ENCODE peak calls at places on chromosome 5, in ten cellular contexts. One of them, this sample, is unnamed.
A peak's percentile ranks its signal among the peaks of the same experiment; 100 is the strongest.

GRCh38 chr5:72624641-72625236 is 117.5 kb upstream of the ZNF366 start:
- DNase-seq in AG10803: peak; percentile 93
- DNase-seq in cardiac fibroblast: peak; percentile 43
- DNase-seq in transverse colon: no peak
- DNase-seq in right atrium auricular region: no peak
- DNase-seq in fibroblast of the aortic adventitia: peak; percentile 48
- DNase-seq in esophagus squamous epithelium: no peak
- DNase-seq in GM13976: no peak
- DNase-seq in AG04450: no peak
- DNase-seq in HFFc6: peak; percentile 65
- DNase-seq in this sample: no peak

GRCh38 chr5:145484195-145484594 is 350.9 kb downstream of the PRELID2 start:
- DNase-seq in AG10803: peak; percentile 65
- DNase-seq in cardiac fibroblast: peak; percentile 89
- DNase-seq in transverse colon: no peak
- DNase-seq in right atrium auricular region: no peak
- DNase-seq in fibroblast of the aortic adventitia: peak; percentile 80
- DNase-seq in esophagus squamous epithelium: no peak
- DNase-seq in GM13976: no peak
- DNase-seq in AG04450: peak; percentile 39
- DNase-seq in HFFc6: peak; percentile 67
- DNase-seq in this sample: no peak

GRCh38 chr5:88298425-88298824 is 29.8 kb upstream of the TMEM161B start:
- DNase-seq in AG10803: peak; percentile 21
- DNase-seq in cardiac fibroblast: peak; percentile 40
- DNase-seq in transverse colon: no peak
- DNase-seq in right atrium auricular region: no peak
- DNase-seq in fibroblast of the aortic adventitia: peak; percentile 42
- DNase-seq in esophagus squamous epithelium: no peak
- DNase-seq in GM13976: no peak
- DNase-seq in AG04450: peak; percentile 18
- DNase-seq in HFFc6: peak; percentile 10
- DNase-seq in this sample: no peak

GRCh38 chr5:16570121-16570815 is 46.5 kb downstream of the RETREG1 start:
- DNase-seq in AG10803: peak; percentile 38
- DNase-seq in cardiac fibroblast: peak; percentile 77
- DNase-seq in transverse colon: no peak
- DNase-seq in right atrium auricular region: no peak
- DNase-seq in fibroblast of the aortic adventitia: peak; percentile 47
- DNase-seq in esophagus squamous epithelium: no peak
- DNase-seq in GM13976: no peak
- DNase-seq in AG04450: no peak
- DNase-seq in HFFc6: no peak
- DNase-seq in this sample: no peak

GRCh38 chr5:141382469-141383294 is at the start of gene PCDHGA7:
- DNase-seq in AG10803: peak; percentile 58
- DNase-seq in cardiac fibroblast: peak; percentile 64
- DNase-seq in transverse colon: no peak
- DNase-seq in right atrium auricular region: no peak
- DNase-seq in fibroblast of the aortic adventitia: peak; percentile 68
- DNase-seq in esophagus squamous epithelium: no peak
- DNase-seq in GM13976: peak; percentile 48
- DNase-seq in AG04450: no peak
- DNase-seq in HFFc6: no peak
- DNase-seq in this sample: no peak

GRCh38 chr5:139816566-139816965 is 21.0 kb downstream of the PSD2 start:
- DNase-seq in AG10803: no peak
- DNase-seq in cardiac fibroblast: no peak
- DNase-seq in transverse colon: no peak
- DNase-seq in right atrium auricular region: no peak
- DNase-seq in fibroblast of the aortic adventitia: no peak
- DNase-seq in esophagus squamous epithelium: no peak
- DNase-seq in GM13976: no peak
- DNase-seq in AG04450: no peak
- DNase-seq in HFFc6: no peak
- DNase-seq in this sample: no peak

GRCh38 chr5:67453526-67453925 is 256.9 kb upstream of the CD180 start:
- DNase-seq in AG10803: no peak
- DNase-seq in cardiac fibroblast: peak; percentile 22
- DNase-seq in transverse colon: no peak
- DNase-seq in right atrium auricular region: no peak
- DNase-seq in fibroblast of the aortic adventitia: peak; percentile 66
- DNase-seq in esophagus squamous epithelium: no peak
- DNase-seq in GM13976: no peak
- DNase-seq in AG04450: no peak
- DNase-seq in HFFc6: no peak
- DNase-seq in this sample: no peak

GRCh38 chr5:74621492-74621891 is 19.0 kb downstream of the ENC1 start:
- DNase-seq in AG10803: peak; percentile 12
- DNase-seq in cardiac fibroblast: no peak
- DNase-seq in transverse colon: no peak
- DNase-seq in right atrium auricular region: no peak
- DNase-seq in fibroblast of the aortic adventitia: no peak
- DNase-seq in esophagus squamous epithelium: no peak
- DNase-seq in GM13976: no peak
- DNase-seq in AG04450: no peak
- DNase-seq in HFFc6: no peak
- DNase-seq in this sample: no peak

GRCh38 chr5:135642934-135643333 is 64.1 kb upstream of the CXCL14 start:
- DNase-seq in AG10803: no peak
- DNase-seq in cardiac fibroblast: no peak
- DNase-seq in transverse colon: no peak
- DNase-seq in right atrium auricular region: peak; percentile 49
- DNase-seq in fibroblast of the aortic adventitia: no peak
- DNase-seq in esophagus squamous epithelium: no peak
- DNase-seq in GM13976: no peak
- DNase-seq in AG04450: no peak
- DNase-seq in HFFc6: no peak
- DNase-seq in this sample: no peak

GRCh38 chr5:2684606-2685005 is 66.9 kb downstream of the IRX2 start:
- DNase-seq in AG10803: no peak
- DNase-seq in cardiac fibroblast: no peak
- DNase-seq in transverse colon: no peak
- DNase-seq in right atrium auricular region: no peak
- DNase-seq in fibroblast of the aortic adventitia: no peak
- DNase-seq in esophagus squamous epithelium: no peak
- DNase-seq in GM13976: no peak
- DNase-seq in AG04450: no peak
- DNase-seq in HFFc6: no peak
- DNase-seq in this sample: no peak

GRCh38 chr5:79686799-79687198 is 2.8 kb upstream of the CMYA5 start:
- DNase-seq in AG10803: peak; percentile 15
- DNase-seq in cardiac fibroblast: no peak
- DNase-seq in transverse colon: no peak
- DNase-seq in right atrium auricular region: no peak
- DNase-seq in fibroblast of the aortic adventitia: no peak
- DNase-seq in esophagus squamous epithelium: no peak
- DNase-seq in GM13976: no peak
- DNase-seq in AG04450: no peak
- DNase-seq in HFFc6: no peak
- DNase-seq in this sample: no peak

GRCh38 chr5:115132465-115132864 is 37.2 kb downstream of the TRIM36 start:
- DNase-seq in AG10803: no peak
- DNase-seq in cardiac fibroblast: no peak
- DNase-seq in transverse colon: no peak
- DNase-seq in right atrium auricular region: no peak
- DNase-seq in fibroblast of the aortic adventitia: no peak
- DNase-seq in esophagus squamous epithelium: no peak
- DNase-seq in GM13976: no peak
- DNase-seq in AG04450: no peak
- DNase-seq in HFFc6: no peak
- DNase-seq in this sample: no peak

GRCh38 chr5:1068204-1068894 is 43.5 kb downstream of the SLC12A7 start:
- DNase-seq in AG10803: no peak
- DNase-seq in cardiac fibroblast: no peak
- DNase-seq in transverse colon: no peak
- DNase-seq in right atrium auricular region: no peak
- DNase-seq in fibroblast of the aortic adventitia: no peak
- DNase-seq in esophagus squamous epithelium: no peak
- DNase-seq in GM13976: no peak
- DNase-seq in AG04450: no peak
- DNase-seq in HFFc6: no peak
- DNase-seq in this sample: no peak

GRCh38 chr5:169934990-169935389 is 45.3 kb downstream of the INSYN2B start:
- DNase-seq in AG10803: peak; percentile 33
- DNase-seq in cardiac fibroblast: peak; percentile 19
- DNase-seq in transverse colon: no peak
- DNase-seq in right atrium auricular region: no peak
- DNase-seq in fibroblast of the aortic adventitia: no peak
- DNase-seq in esophagus squamous epithelium: no peak
- DNase-seq in GM13976: no peak
- DNase-seq in AG04450: peak; percentile 41
- DNase-seq in HFFc6: peak; percentile 45
- DNase-seq in this sample: no peak

GRCh38 chr5:113382736-113383135 is 52.1 kb downstream of the TSSK1B start:
- DNase-seq in AG10803: no peak
- DNase-seq in cardiac fibroblast: peak; percentile 51
- DNase-seq in transverse colon: no peak
- DNase-seq in right atrium auricular region: no peak
- DNase-seq in fibroblast of the aortic adventitia: no peak
- DNase-seq in esophagus squamous epithelium: no peak
- DNase-seq in GM13976: no peak
- DNase-seq in AG04450: no peak
- DNase-seq in HFFc6: no peak
- DNase-seq in this sample: no peak

GRCh38 chr5:123120197-123120596 is 31.2 kb downstream of the PRDM6 start:
- DNase-seq in AG10803: no peak
- DNase-seq in cardiac fibroblast: peak; percentile 7
- DNase-seq in transverse colon: no peak
- DNase-seq in right atrium auricular region: no peak
- DNase-seq in fibroblast of the aortic adventitia: no peak
- DNase-seq in esophagus squamous epithelium: no peak
- DNase-seq in GM13976: no peak
- DNase-seq in AG04450: no peak
- DNase-seq in HFFc6: no peak
- DNase-seq in this sample: peak; percentile 58
- TF ChIP-seq CTCF in AG10803: peak; percentile 35
- TF ChIP-seq CTCF in cardiac fibroblast: peak; percentile 27
- TF ChIP-seq CTCF in transverse colon: no peak
- TF ChIP-seq CTCF in right atrium auricular region: peak; percentile 27
- TF ChIP-seq CTCF in fibroblast of the aortic adventitia: peak; percentile 37
- TF ChIP-seq CTCF in esophagus squamous epithelium: peak; percentile 8
- TF ChIP-seq CTCF in GM13976: no peak
- TF ChIP-seq CTCF in AG04450: peak; percentile 31
- TF ChIP-seq CTCF in HFFc6: peak; percentile 54
- TF ChIP-seq CTCF in this sample: peak; percentile 53

DNA sequence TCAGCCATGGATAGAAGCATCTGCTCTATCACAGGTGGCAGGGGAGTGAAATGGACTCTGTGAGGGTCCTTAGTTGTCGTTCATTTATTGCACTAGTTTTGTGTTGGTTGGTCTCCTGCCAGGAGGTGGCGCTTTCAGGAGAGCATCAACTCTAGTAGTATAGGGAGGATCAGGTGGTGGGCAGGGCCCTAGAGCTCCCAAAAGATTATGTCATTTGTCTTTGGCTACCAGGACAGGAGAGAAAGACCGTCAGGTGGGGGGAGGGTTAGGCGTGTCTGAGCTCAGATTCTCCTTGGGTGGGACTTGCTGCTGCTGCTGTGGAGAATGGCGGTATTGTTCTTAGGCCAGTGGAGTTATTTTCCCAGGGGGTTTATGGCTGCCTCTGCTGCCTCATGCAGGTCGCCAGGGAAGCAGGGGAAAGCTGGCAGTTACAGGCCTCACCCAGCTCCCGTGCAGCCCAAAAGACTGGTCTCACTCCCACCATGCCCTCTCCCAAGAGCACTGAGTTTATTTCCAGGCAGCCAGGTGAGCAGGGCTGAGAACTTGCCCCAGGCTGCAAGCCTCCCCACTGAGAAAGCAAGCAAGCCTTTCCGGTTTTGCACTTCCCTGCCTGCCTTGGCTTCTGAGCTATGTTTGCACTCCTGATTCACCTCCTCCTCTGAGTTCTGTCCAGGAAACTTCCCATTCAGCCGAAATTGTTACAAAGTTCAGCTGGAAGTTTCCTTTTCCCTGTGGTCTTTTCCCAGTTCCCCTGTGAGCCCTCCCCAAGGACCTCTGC is 317.3 kb downstream of the TAF11L14 start:
- DNase-seq in AG10803: no peak
- DNase-seq in cardiac fibroblast: no peak
- DNase-seq in transverse colon: no peak
- DNase-seq in right atrium auricular region: no peak
- DNase-seq in fibroblast of the aortic adventitia: no peak
- DNase-seq in esophagus squamous epithelium: no peak
- DNase-seq in GM13976: no peak
- DNase-seq in AG04450: no peak
- DNase-seq in HFFc6: no peak
- DNase-seq in this sample: peak; percentile 36
- TF ChIP-seq CTCF in AG10803: no peak
- TF ChIP-seq CTCF in cardiac fibroblast: no peak
- TF ChIP-seq CTCF in transverse colon: no peak
- TF ChIP-seq CTCF in right atrium auricular region: no peak
- TF ChIP-seq CTCF in fibroblast of the aortic adventitia: no peak
- TF ChIP-seq CTCF in esophagus squamous epithelium: peak; percentile 7
- TF ChIP-seq CTCF in GM13976: no peak
- TF ChIP-seq CTCF in AG04450: no peak
- TF ChIP-seq CTCF in HFFc6: no peak
- TF ChIP-seq CTCF in this sample: peak; percentile 27

GRCh38 chr5:149128023-149128875 is 13.0 kb upstream of the ABLIM3 start:
- DNase-seq in AG10803: no peak
- DNase-seq in cardiac fibroblast: peak; percentile 56
- DNase-seq in transverse colon: peak; percentile 20
- DNase-seq in right atrium auricular region: no peak
- DNase-seq in fibroblast of the aortic adventitia: peak; percentile 50
- DNase-seq in esophagus squamous epithelium: no peak
- DNase-seq in GM13976: peak; percentile 44
- DNase-seq in AG04450: no peak
- DNase-seq in HFFc6: no peak
- DNase-seq in this sample: peak; percentile 48
- TF ChIP-seq CTCF in AG10803: peak; percentile 92
- TF ChIP-seq CTCF in cardiac fibroblast: peak; percentile 95
- TF ChIP-seq CTCF in transverse colon: peak; percentile 53
- TF ChIP-seq CTCF in right atrium auricular region: peak; percentile 75
- TF ChIP-seq CTCF in fibroblast of the aortic adventitia: peak; percentile 95
- TF ChIP-seq CTCF in esophagus squamous epithelium: peak; percentile 59
- TF ChIP-seq CTCF in GM13976: peak; percentile 57
- TF ChIP-seq CTCF in AG04450: peak; percentile 92
- TF ChIP-seq CTCF in HFFc6: peak; percentile 84
- TF ChIP-seq CTCF in this sample: peak; percentile 88

DNA sequence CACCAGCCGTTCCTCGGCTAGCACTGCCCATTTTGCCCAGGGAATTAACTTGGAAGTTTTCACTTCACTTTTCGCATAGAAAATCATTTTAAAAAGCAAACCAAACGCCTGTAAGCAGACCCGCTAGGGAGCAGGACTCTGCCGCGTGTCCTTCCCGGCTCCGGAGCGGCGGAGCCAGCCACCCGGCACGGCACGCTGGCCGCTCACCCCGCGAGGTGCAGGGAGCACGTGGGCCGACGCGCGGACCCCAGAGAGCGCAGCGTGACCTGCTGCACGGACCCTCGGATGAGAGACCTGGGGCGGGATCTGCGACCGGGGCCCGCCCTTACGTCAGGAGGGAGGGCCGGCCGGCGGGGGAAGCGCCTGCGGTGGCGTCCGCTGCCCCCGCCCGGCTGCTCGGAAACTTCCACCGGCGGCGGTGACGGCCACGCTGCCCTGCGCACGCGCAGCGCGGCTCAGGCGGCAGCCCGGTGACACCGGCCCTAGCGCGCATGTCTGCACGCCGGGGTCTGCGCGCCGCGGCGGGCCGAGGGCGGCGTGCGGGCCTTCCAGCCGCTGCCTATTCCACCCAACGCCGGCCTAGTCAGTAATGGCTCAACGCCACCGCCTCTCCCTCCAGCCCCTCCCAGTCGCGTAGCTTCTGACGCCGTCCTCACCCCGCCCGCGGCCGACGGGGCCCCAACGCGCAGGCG is 504 bp upstream of the TENT4A start:
- DNase-seq in AG10803: peak; percentile 95
- DNase-seq in cardiac fibroblast: peak; percentile 97
- DNase-seq in transverse colon: peak; percentile 98
- DNase-seq in right atrium auricular region: peak; percentile 97
- DNase-seq in fibroblast of the aortic adventitia: peak; percentile 96
- DNase-seq in esophagus squamous epithelium: no peak
- DNase-seq in GM13976: peak; percentile 91
- DNase-seq in AG04450: peak; percentile 86
- DNase-seq in HFFc6: peak; percentile 95
- DNase-seq in this sample: peak; percentile 98
- TF ChIP-seq CTCF in AG10803: no peak
- TF ChIP-seq CTCF in cardiac fibroblast: no peak
- TF ChIP-seq CTCF in transverse colon: no peak
- TF ChIP-seq CTCF in right atrium auricular region: no peak
- TF ChIP-seq CTCF in fibroblast of the aortic adventitia: no peak
- TF ChIP-seq CTCF in esophagus squamous epithelium: no peak
- TF ChIP-seq CTCF in GM13976: peak; percentile 3
- TF ChIP-seq CTCF in AG04450: no peak
- TF ChIP-seq CTCF in HFFc6: no peak
- TF ChIP-seq CTCF in this sample: no peak